ENCODE peak calls at places on chromosomes 3 and 15, in five cellular contexts. F is H1, H is GM12878, T is HepG2, A is NT2/D1. Z is an unnamed sample.
A peak's percentile ranks its signal among the peaks of the same experiment; 100 is the strongest.

GRCh38 chr3:178856804-178857203 is 214.8 kb downstream of the ZMAT3 start:
- DNase-seq in F (no peak), H (no peak), T (no peak), A (no peak), Z (no peak)

GRCh38 chr3:192887047-192887446 is 30.6 kb downstream of the MB21D2 start:
- DNase-seq in F (no peak), H (no peak), T (peak; percentile 38), A (no peak), Z (no peak)

GRCh38 chr3:152865675-152866074 is 30.7 kb downstream of the P2RY1 start:
- DNase-seq in F (no peak), H (no peak), T (no peak), A (no peak), Z (no peak)

GRCh38 chr15:65110676-65111292 is 4.2 kb downstream of the UBAP1L start:
- DNase-seq in F (no peak), H (no peak), T (no peak), A (no peak), Z (no peak)

GRCh38 chr3:147654827-147655226 is 245.7 kb downstream of the ZIC1 start:
- DNase-seq in F (no peak), H (no peak), T (no peak), A (no peak), Z (no peak)

GRCh38 chr15:50046159-50046558 is 72.9 kb downstream of the ATP8B4 start:
- DNase-seq in F (no peak), H (no peak), T (no peak), A (no peak), Z (no peak)

GRCh38 chr3:114093001-114093350 is 36.4 kb downstream of the QTRT2 start:
- DNase-seq in F (no peak), H (no peak), T (no peak), A (no peak), Z (no peak)

GRCh38 chr3:143783856-143784370 is 64.4 kb downstream of the SLC9A9 start:
- DNase-seq in F (no peak), H (no peak), T (no peak), A (no peak), Z (no peak)

GRCh38 chr3:146554168-146554760 is 9.9 kb upstream of the PLSCR1 start:
- DNase-seq in F (no peak), H (no peak), T (no peak), A (no peak), Z (no peak)

DNA sequence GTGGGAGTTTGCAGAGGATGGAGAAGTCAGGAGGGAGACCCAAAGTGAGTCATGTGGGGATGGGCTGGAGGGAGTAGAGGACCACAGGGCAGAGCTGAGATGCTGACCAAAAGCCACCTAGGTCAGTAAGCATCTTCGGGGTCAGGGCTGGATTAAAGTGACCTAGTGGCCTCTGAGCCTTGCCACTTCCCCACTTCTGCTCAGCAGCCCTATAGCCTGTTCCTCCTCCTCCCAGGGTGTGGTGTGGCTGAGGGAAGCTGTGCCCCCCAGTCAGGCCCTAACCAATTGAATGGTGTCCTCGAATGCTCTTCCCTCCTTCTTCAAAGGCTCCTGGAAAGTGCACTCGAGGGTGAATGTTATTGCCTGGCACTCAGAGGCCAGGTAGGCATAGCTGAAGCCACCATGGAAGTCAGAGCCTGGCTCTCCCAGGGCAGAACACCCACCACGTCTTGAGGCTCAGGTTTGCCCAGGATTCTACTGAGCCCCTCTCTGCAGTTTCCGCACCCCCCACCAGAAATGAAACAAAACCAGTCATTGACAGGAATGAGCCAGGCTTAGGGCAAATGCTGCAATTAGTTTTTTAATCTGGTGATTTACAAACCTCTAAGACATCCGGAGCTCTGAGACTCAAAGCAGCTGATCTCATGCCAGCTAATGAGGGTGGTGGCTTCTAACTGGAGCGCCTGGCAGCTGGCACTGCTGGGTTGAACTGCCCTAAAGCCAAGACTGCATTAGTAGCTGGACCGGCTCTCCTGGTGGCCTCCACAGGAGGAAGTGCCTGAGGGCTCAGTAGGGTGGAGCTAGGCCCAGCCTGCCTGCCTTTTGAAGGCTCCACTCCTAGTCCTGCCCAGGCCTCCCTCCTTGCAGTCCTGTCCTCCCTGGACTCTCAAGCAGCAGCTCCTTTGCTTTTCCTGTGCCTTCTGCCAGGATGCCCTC is 25.9 kb upstream of the VIPR1 start:
- DNase-seq in F (no peak), H (no peak), T (no peak), A (no peak), Z (no peak)
- TF ChIP-seq SUZ12 in F (no peak), H (no peak), T (no peak), A (no peak), Z (no peak)

DNA sequence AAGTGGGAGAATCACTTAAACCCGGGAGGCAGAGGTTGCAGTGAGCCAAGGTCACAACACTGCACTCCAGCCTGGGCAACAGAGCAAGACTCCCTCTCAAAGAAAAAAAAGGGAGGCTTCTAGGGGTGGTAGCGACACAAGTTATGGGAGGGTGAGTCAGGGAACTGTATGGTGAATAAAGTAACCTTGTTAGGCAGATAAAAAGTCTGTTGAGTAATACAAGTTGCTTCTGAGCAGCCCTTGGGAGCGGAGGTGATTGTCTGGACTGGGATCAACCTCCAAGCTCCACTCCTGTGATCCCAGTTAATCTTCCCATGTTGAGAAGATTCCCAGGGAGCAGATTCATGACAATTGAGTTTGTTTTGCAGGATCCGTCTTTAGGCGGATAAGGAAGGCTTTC is 335.8 kb downstream of the THSD4 start:
- DNase-seq in F (no peak), H (no peak), T (no peak), A (no peak), Z (no peak)
- TF ChIP-seq SUZ12 in F (no peak), H (no peak), T (no peak), A (no peak), Z (no peak)

DNA sequence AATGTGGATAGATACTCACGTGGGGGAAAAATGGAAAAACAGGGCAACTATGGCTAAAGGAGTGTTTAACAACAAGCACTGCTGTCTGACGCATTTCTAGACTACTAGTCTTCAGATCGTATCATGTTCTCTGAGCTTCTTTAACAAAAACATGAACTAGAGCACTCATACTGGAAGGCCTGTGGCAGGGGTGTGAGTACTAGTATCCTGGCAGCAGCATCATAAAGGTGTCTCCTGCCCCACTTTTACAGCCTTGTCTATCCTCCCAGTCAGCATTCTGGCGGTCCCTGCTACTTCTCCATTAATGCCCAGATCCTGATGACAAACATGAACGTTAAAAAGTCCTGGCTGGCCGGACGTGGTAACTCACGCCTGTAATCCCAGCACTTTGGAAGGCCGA is 4.0 kb downstream of the FMN1 start:
- DNase-seq in F (no peak), H (no peak), T (no peak), A (no peak), Z (no peak)
- TF ChIP-seq SUZ12 in F (no peak), H (no peak), T (no peak), A (no peak), Z (no peak)

GRCh38 chr3:124248471-124249028 is 256.6 kb upstream of the ROPN1 start:
- DNase-seq in F (no peak), H (no peak), T (no peak), A (no peak), Z (no peak)

GRCh38 chr3:124246949-124247348 is 255.0 kb upstream of the ROPN1 start:
- DNase-seq in F (no peak), H (no peak), T (peak; percentile 43), A (no peak), Z (peak; percentile 42)

GRCh38 chr3:124246366-124246765 is 254.4 kb upstream of the ROPN1 start:
- DNase-seq in F (no peak), H (no peak), T (no peak), A (no peak), Z (no peak)

GRCh38 chr3:124250053-124250452 is 258.1 kb upstream of the ROPN1 start:
- DNase-seq in F (no peak), H (no peak), T (no peak), A (no peak), Z (no peak)
- TF ChIP-seq SUZ12 in F (no peak), H (no peak), T (no peak), A (no peak), Z (no peak)

GRCh38 chr15:76006136-76006778 is 6.0 kb downstream of the NRG4 start:
- DNase-seq in F (no peak), H (no peak), T (peak; percentile 3), A (no peak), Z (no peak)

GRCh38 chr15:76012021-76012551 is at the start of gene NRG4:
- DNase-seq in F (no peak), H (no peak), T (no peak), A (no peak), Z (peak; percentile 33)

GRCh38 chr15:76011611-76012010 is 613 bp downstream of the NRG4 start:
- DNase-seq in F (no peak), H (no peak), T (no peak), A (no peak), Z (no peak)
- TF ChIP-seq SUZ12 in F (no peak), H (no peak), T (no peak), A (no peak), Z (no peak)

GRCh38 chr3:184911570-184911969 is 99.6 kb downstream of the VPS8 start:
- DNase-seq in F (no peak), H (no peak), T (no peak), A (peak; percentile 89), Z (no peak)

GRCh38 chr3:184907941-184908649 is 96.1 kb downstream of the VPS8 start:
- DNase-seq in F (no peak), H (no peak), T (no peak), A (no peak), Z (no peak)

GRCh38 chr3:184912166-184912565 is 100.2 kb downstream of the VPS8 start:
- DNase-seq in F (no peak), H (no peak), T (no peak), A (no peak), Z (no peak)

GRCh38 chr3:184910664-184911063 is 98.7 kb downstream of the VPS8 start:
- DNase-seq in F (no peak), H (no peak), T (no peak), A (no peak), Z (no peak)

GRCh38 chr3:184908859-184909258 is 96.9 kb downstream of the VPS8 start:
- DNase-seq in F (no peak), H (no peak), T (no peak), A (no peak), Z (no peak)
- TF ChIP-seq SUZ12 in F (no peak), H (no peak), T (no peak), A (no peak), Z (no peak)

GRCh38 chr15:58244546-58244945 is 106.4 kb downstream of the AQP9 start:
- DNase-seq in F (no peak), H (no peak), T (no peak), A (no peak), Z (no peak)

GRCh38 chr15:58246041-58246440 is 107.9 kb downstream of the AQP9 start:
- DNase-seq in F (no peak), H (no peak), T (no peak), A (no peak), Z (no peak)

GRCh38 chr15:58249646-58250312 is 111.6 kb downstream of the AQP9 start:
- DNase-seq in F (no peak), H (no peak), T (no peak), A (no peak), Z (no peak)

GRCh38 chr15:58248504-58248842 is 110.3 kb downstream of the AQP9 start:
- DNase-seq in F (no peak), H (no peak), T (no peak), A (no peak), Z (no peak)

DNA sequence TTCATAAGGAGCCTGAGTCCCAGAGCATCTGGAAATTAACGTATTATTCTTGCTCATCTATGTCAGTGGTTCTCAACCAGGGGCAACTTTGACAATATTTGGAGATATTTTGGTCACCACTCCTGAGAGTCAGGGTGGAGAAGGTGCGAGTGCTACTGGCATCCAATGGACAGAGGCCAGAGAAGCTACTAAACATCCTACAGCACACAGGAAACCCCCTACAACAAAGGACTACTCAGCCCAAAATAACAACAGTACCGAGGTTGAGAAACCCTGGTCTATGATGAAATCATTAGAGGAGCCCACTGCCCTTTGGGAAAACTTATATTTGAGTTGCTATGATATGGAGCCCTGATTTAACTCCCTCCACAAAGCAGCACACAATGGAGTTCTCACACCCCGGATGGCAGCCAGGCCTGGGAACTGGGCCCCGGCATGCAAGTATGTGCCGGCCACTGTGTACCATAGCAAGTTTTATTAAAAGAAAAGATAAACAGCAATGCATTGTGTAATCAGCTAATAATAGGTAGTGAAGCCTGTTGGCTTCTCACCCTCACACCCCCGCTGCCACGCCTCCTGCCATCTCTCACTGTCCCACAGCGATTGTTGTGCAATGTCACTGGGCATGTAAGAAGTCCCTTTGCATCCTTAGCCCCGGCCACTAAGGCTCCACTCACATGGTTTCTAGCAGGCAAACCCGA is 109.8 kb downstream of the AQP9 start:
- DNase-seq in F (no peak), H (no peak), T (no peak), A (no peak), Z (no peak)
- TF ChIP-seq SUZ12 in F (no peak), H (no peak), T (no peak), A (no peak), Z (no peak)